ENCODE peak calls at places on chromosomes 2 and 18, in ten cellular contexts. B is body of pancreas; O is endothelial cell; M is AG04450; R is anterior cingulate cortex; X is GM06990; F is stimulated activated CD4-positive, alpha-beta T cell treated with anti-CD3 and anti-CD28 coated beads, TNF-alpha, amount 100 ng/mL, for 48 hours; V is kidney epithelial cell; T is activated naive CD4-positive, alpha-beta T cell; U is KBM-7. W is an unnamed sample.
A peak's percentile ranks its signal among the peaks of the same experiment; 100 is the strongest.

GRCh38 chr18:42765225-42765624 is 350.3 kb downstream of the RIT2 start:
- DNase-seq in B (no peak), O (no peak), M (no peak), R (no peak), X (no peak), F (no peak), V (no peak), T (no peak), U (no peak), W (no peak)

GRCh38 chr18:11432360-11432811 is 177.0 kb upstream of the SLC35G4 start:
- DNase-seq in B (no peak), O (no peak), M (no peak), R (no peak), X (no peak), F (no peak), V (no peak), T (no peak), U (no peak), W (no peak)

GRCh38 chr2:9982248-9982647 is 30.8 kb downstream of the GRHL1 start:
- DNase-seq in B (no peak), O (no peak), M (peak; percentile 83), R (no peak), X (no peak), F (no peak), V (no peak), T (no peak), U (no peak), W (no peak)

GRCh38 chr2:71943238-71944182 is 204.2 kb downstream of the CYP26B1 start:
- DNase-seq in B (no peak), O (no peak), M (no peak), R (peak; percentile 39), X (no peak), F (no peak), V (no peak), T (no peak), U (no peak), W (no peak)

GRCh38 chr2:132804045-132804444 is 134.0 kb upstream of the LYPD1 start:
- DNase-seq in B (no peak), O (no peak), M (peak; percentile 26), R (peak; percentile 22), X (no peak), F (no peak), V (peak; percentile 41), T (no peak), U (peak; percentile 11), W (no peak)

GRCh38 chr2:37794717-37795116 is 123.3 kb upstream of the CDC42EP3 start:
- DNase-seq in B (no peak), O (no peak), M (no peak), R (no peak), X (no peak), F (no peak), V (no peak), T (no peak), U (no peak), W (no peak)

GRCh38 chr2:173410579-173410978 is 55.9 kb downstream of the CDCA7 start:
- DNase-seq in B (no peak), O (no peak), M (no peak), R (no peak), X (no peak), F (no peak), V (no peak), T (no peak), U (no peak), W (no peak)

GRCh38 chr18:61608306-61608705 is 275.1 kb downstream of the CDH20 start:
- DNase-seq in B (no peak), O (no peak), M (no peak), R (no peak), X (no peak), F (no peak), V (no peak), T (no peak), U (no peak), W (no peak)

GRCh38 chr2:180739070-180739469 is 241.3 kb upstream of the UBE2E3 start:
- DNase-seq in B (no peak), O (no peak), M (no peak), R (no peak), X (no peak), F (no peak), V (no peak), T (no peak), U (no peak), W (no peak)

GRCh38 chr18:32303400-32303799 is 113.6 kb downstream of the MEP1B start:
- DNase-seq in B (no peak), O (no peak), M (no peak), R (no peak), X (no peak), F (no peak), V (no peak), T (no peak), U (no peak), W (no peak)

GRCh38 chr18:2901405-2901989 is 54.7 kb downstream of the EMILIN2 start:
- DNase-seq in B (no peak), O (no peak), M (no peak), R (no peak), X (no peak), F (no peak), V (no peak), T (no peak), U (no peak), W (no peak)

GRCh38 chr2:199973703-199974102 is 18.3 kb downstream of the MAIP1 start:
- DNase-seq in B (no peak), O (no peak), M (no peak), R (no peak), X (no peak), F (no peak), V (no peak), T (no peak), U (peak; percentile 33), W (no peak)

GRCh38 chr2:225008935-225009334 is 33.3 kb downstream of the DOCK10 start:
- DNase-seq in B (no peak), O (peak; percentile 30), M (no peak), R (no peak), X (no peak), F (no peak), V (no peak), T (no peak), U (peak; percentile 21), W (no peak)

GRCh38 chr18:46160050-46160798 is 56.0 kb downstream of the HAUS1 start:
- DNase-seq in B (no peak), O (no peak), M (no peak), R (no peak), X (no peak), F (no peak), V (no peak), T (no peak), U (no peak), W (no peak)

GRCh38 chr18:3952031-3952430 is 502.1 kb downstream of the TGIF1 start:
- DNase-seq in B (no peak), O (no peak), M (no peak), R (no peak), X (no peak), F (no peak), V (no peak), T (no peak), U (no peak), W (no peak)

GRCh38 chr2:75560768-75561565 is at the start of gene EVA1A:
- DNase-seq in B (peak; percentile 88), O (peak; percentile 65), M (peak; percentile 61), R (peak; percentile 1), X (peak; percentile 11), F (no peak), V (peak; percentile 51), T (no peak), U (no peak), W (no peak)